ENCODE peak calls at places on chromosomes 11 and 22, in four cellular contexts. U, S, I and G are unnamed samples.

GRCh38 chr11:47523491-47524199 is 29.3 kb downstream of the CELF1 start:
- DNase-seq in U (peak; percentile 36), S (no peak), I (no peak), G (peak; percentile 42)

GRCh38 chr22:19039796-19040580 is 82.2 kb downstream of the DGCR2 start:
- DNase-seq in U (no peak), S (no peak), I (no peak), G (no peak)

GRCh38 chr11:106880121-106880520 is 138.2 kb downstream of the GUCY1A2 start:
- DNase-seq in U (no peak), S (no peak), I (peak; percentile 2), G (no peak)

GRCh38 chr22:45548991-45549736 is 46.5 kb downstream of the FBLN1 start:
- DNase-seq in U (no peak), S (no peak), I (no peak), G (peak; percentile 40)

GRCh38 chr22:19703869-19704268 is 10.4 kb upstream of the SEPTIN5 start:
- DNase-seq in U (no peak), S (no peak), I (no peak), G (no peak)

GRCh38 chr11:36567684-36568083 is at the start of gene RAG1:
- DNase-seq in U (no peak), S (no peak), I (no peak), G (no peak)

GRCh38 chr11:23399995-23400394 is 539.7 kb upstream of the CCDC179 start:
- DNase-seq in U (no peak), S (no peak), I (no peak), G (no peak)

GRCh38 chr11:126992065-126992803 is 8.3 kb downstream of the KIRREL3 start:
- DNase-seq in U (no peak), S (no peak), I (no peak), G (no peak)

GRCh38 chr11:88288560-88288959 is 49.0 kb downstream of the CTSC start:
- DNase-seq in U (no peak), S (no peak), I (no peak), G (no peak)

GRCh38 chr22:48316245-48316875 is 1511.3 kb downstream of the BRD1 start:
- DNase-seq in U (no peak), S (no peak), I (no peak), G (no peak)

GRCh38 chr11:94597896-94598295 is 30.7 kb downstream of the PIWIL4 start:
- DNase-seq in U (peak; percentile 12), S (no peak), I (no peak), G (no peak)

GRCh38 chr22:24994070-24994763 is 41.7 kb downstream of the KIAA1671 start:
- DNase-seq in U (no peak), S (no peak), I (no peak), G (no peak)

GRCh38 chr11:72069787-72070251 is 10.5 kb downstream of the NUMA1 start:
- DNase-seq in U (peak; percentile 33), S (no peak), I (no peak), G (no peak)

GRCh38 chr22:40009953-40010751 is 15.4 kb downstream of the FAM83F start:
- DNase-seq in U (no peak), S (no peak), I (no peak), G (no peak)

GRCh38 chr11:19437760-19438159 is 197.0 kb upstream of the E2F8 start:
- DNase-seq in U (no peak), S (no peak), I (no peak), G (no peak)

GRCh38 chr11:2289859-2290258 is 11.9 kb downstream of the C11orf21 start:
- DNase-seq in U (no peak), S (no peak), I (no peak), G (no peak)

GRCh38 chr11:30821438-30821965 is 235.3 kb upstream of the MPPED2 start:
- DNase-seq in U (no peak), S (no peak), I (no peak), G (no peak)

GRCh38 chr22:31139866-31140716 is at the start of gene PLA2G3:
- DNase-seq in U (peak; percentile 50), S (no peak), I (peak; percentile 85), G (peak; percentile 69)

GRCh38 chr11:114141863-114142590 is 82.5 kb downstream of the ZBTB16 start:
- DNase-seq in U (no peak), S (no peak), I (no peak), G (no peak)

GRCh38 chr11:111762981-111763643 is 3.1 kb downstream of the PPP2R1B start:
- DNase-seq in U (no peak), S (no peak), I (no peak), G (no peak)

GRCh38 chr11:89163686-89164085 is 14.0 kb upstream of the TYR start:
- DNase-seq in U (no peak), S (no peak), I (no peak), G (no peak)

GRCh38 chr22:20422965-20423635 is 14.5 kb downstream of the SCARF2 start:
- DNase-seq in U (no peak), S (no peak), I (no peak), G (no peak)

GRCh38 chr22:35542972-35543516 is 2.4 kb downstream of the RASD2 start:
- DNase-seq in U (no peak), S (no peak), I (no peak), G (no peak)

GRCh38 chr22:35543702-35544101 is 3.1 kb downstream of the RASD2 start:
- DNase-seq in U (no peak), S (no peak), I (no peak), G (no peak)

GRCh38 chr22:35544810-35545209 is 4.2 kb downstream of the RASD2 start:
- DNase-seq in U (no peak), S (no peak), I (no peak), G (no peak)

GRCh38 chr22:35542157-35542971 is 1.7 kb downstream of the RASD2 start:
- DNase-seq in U (no peak), S (no peak), I (no peak), G (no peak)

DNA sequence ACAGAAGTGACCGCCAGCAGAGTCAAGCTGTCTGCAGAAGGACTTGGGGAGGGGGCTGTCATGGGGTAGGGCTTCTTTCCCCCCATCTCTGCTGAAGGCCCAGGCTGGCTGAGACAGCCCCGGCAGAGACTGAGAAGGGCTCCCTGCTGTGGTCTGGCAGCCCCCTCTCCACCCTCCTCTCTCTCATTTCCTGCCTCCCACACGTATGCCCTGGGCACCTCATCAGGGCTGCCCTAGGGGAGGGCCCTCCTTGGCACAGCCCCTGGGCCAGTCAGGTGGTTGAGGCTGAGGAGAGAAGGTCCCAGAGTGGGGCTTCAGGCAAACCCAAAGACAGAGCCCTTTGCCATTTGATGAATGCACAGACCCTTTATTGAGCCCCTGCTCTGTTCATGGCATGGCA is 3.6 kb downstream of the RASD2 start:
- DNase-seq in U (no peak), S (no peak), I (no peak), G (no peak)
- TF ChIP-seq HDAC6 in U (no peak), S (no peak), I (no peak), G (no peak)

GRCh38 chr11:65487467-65488272 is 11.2 kb upstream of the MALAT1 start:
- DNase-seq in U (peak; percentile 99), S (no peak), I (peak; percentile 97), G (peak; percentile 72)
- TF ChIP-seq KDM1A in U (peak; percentile 70), S (no peak), I (no peak), G (peak; percentile 92)

GRCh38 chr11:978073-978720 is 52.5 kb downstream of the AP2A2 start:
- DNase-seq in U (no peak), S (no peak), I (no peak), G (no peak)

GRCh38 chr11:978781-979180 is 53.1 kb downstream of the AP2A2 start:
- DNase-seq in U (no peak), S (no peak), I (no peak), G (no peak)

GRCh38 chr11:981764-982163 is 54.8 kb downstream of the MUC6 start:
- DNase-seq in U (no peak), S (no peak), I (no peak), G (no peak)

GRCh38 chr11:984576-984975 is 51.9 kb downstream of the MUC6 start:
- DNase-seq in U (no peak), S (no peak), I (no peak), G (no peak)

GRCh38 chr11:980438-981365 is 55.0 kb downstream of the AP2A2 start:
- DNase-seq in U (no peak), S (no peak), I (no peak), G (no peak)
- H3K4me2 ChIP-seq in U (no peak overlapping the region), S (no peak overlapping the region), I (no peak overlapping the region), G (no peak overlapping the region)

GRCh38 chr11:57568330-57568766 is 876 bp upstream of the UBE2L6 start:
- DNase-seq in U (peak; percentile 49), S (peak; percentile 51), I (peak; percentile 63), G (no peak)
- TF ChIP-seq HDAC6 in U (no peak), S (no peak), I (no peak), G (no peak)

GRCh38 chr22:35337932-35338331 is 38.2 kb downstream of the TOM1 start:
- DNase-seq in U (no peak), S (no peak), I (no peak), G (peak; percentile 17)
- TF ChIP-seq KDM1A in U (no peak), S (no peak), I (no peak), G (no peak)

DNA sequence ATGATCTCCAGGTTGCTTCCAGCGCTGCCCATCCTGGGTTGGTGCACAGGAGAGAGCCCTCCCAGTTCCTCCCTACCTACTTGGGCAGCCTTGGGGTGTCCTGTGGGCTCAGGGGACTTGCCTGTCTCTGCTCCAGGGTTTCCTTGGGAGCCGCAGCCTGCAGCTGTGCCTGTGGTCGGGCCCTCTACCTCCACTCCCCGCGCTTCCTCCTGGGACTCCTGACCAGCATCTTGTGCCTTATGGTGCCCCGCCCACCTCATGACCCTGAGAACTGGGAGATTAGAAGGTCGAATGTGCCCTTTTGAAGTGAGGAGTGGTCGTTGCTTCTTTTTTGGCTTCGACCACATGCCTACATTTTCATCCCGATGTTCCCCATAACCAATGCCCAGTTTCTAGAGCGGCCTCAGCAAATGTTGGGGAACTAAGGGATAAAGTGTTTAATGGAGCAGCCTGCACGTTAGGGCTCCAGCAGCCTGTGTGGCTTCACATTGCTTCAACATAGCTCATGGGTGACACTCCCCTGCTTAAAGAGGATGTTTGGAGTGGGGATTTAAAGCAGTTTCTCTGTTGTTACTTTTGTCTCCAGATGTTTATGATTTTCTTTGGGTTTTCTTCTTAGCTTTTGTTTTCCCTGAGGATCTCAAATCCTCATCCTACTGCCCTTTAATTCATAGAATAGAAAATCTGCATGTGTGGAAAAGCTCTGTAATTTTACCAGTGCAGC is 248.8 kb downstream of the TBC1D22A start:
- DNase-seq in U (no peak), S (no peak), I (no peak), G (no peak)
- H3K4me2 ChIP-seq in U (no peak overlapping the region), S (no peak overlapping the region), I (no peak overlapping the region), G (no peak overlapping the region)

GRCh38 chr11:45332486-45332934 is 46.4 kb upstream of the SYT13 start:
- DNase-seq in U (peak; percentile 24), S (no peak), I (no peak), G (peak; percentile 77)
- TF ChIP-seq HDAC6 in U (no peak), S (no peak), I (no peak), G (no peak)